ENCODE peak calls at places on chromosome 3, in five cellular contexts. X is pancreas; Y is CD8-positive, alpha-beta T cell; J is MM.1S; H is fibroblast of lung. K is an unnamed sample. For H3K9me3, the result is how much of the 10 kb centered on the place peaks cover.

GRCh38 chr3:55968331-55968730 is 481.2 kb upstream of the WNT5A start:
- DNase-seq in J (no peak), X (no peak), Y (no peak), H (no peak), K (no peak)

GRCh38 chr3:188923671-188924070 is 248.1 kb upstream of the TPRG1 start:
- DNase-seq in X (no peak), H (no peak), J (no peak), Y (no peak), K (no peak)

GRCh38 chr3:72953325-72953956 is 43.2 kb upstream of the PPP4R2 start:
- DNase-seq in Y (no peak), H (peak), X (no peak), J (no peak), K (no peak)

GRCh38 chr3:38541800-38542199 is 45.7 kb downstream of the EXOG start:
- DNase-seq in J (no peak), X (no peak), Y (no peak), H (no peak), K (no peak)

GRCh38 chr3:4734454-4734853 is 241.3 kb downstream of the ITPR1 start:
- DNase-seq in H (no peak), J (no peak), Y (no peak), X (no peak), K (no peak)

GRCh38 chr3:136891934-136892855 is 30.2 kb downstream of the NCK1 start:
- DNase-seq in H (no peak), X (no peak), J (no peak), Y (no peak), K (no peak)

GRCh38 chr3:170038434-170039110 is 777 bp downstream of the GPR160 start:
- DNase-seq in Y (peak), H (no peak), X (peak), J (peak), K (no peak)

GRCh38 chr3:188904670-188905069 is 267.1 kb upstream of the TPRG1 start:
- DNase-seq in Y (no peak), X (no peak), H (peak), J (no peak), K (no peak)

GRCh38 chr3:114879059-114880031 is 267.7 kb downstream of the ZBTB20 start:
- DNase-seq in X (no peak), H (peak), Y (no peak), J (no peak), K (no peak)

GRCh38 chr3:42591811-42592210 is 1.2 kb downstream of the SS18L2 start:
- DNase-seq in J (no peak), H (no peak), X (no peak), Y (no peak), K (no peak)

GRCh38 chr3:184571750-184572377 is 10.3 kb downstream of the EPHB3 start:
- DNase-seq in J (no peak), X (no peak), H (no peak), Y (no peak), K (no peak)

GRCh38 chr3:66336358-66336766 is 115.6 kb downstream of the SLC25A26 start:
- DNase-seq in H (peak), Y (no peak), X (no peak), J (no peak), K (no peak)

GRCh38 chr3:36302110-36302509 is 78.2 kb upstream of the STAC start:
- DNase-seq in J (no peak), Y (no peak), X (no peak), H (no peak), K (no peak)

GRCh38 chr3:109188726-109189125 is 52.2 kb downstream of the C3orf85 start:
- DNase-seq in X (no peak), Y (no peak), J (no peak), H (no peak), K (no peak)

GRCh38 chr3:180252683-180253082 is 215.9 kb upstream of the PEX5L start:
- DNase-seq in X (no peak), Y (no peak), J (no peak), H (no peak), K (no peak)

GRCh38 chr3:142976621-142977398 is 13.3 kb upstream of the PAQR9 start:
- DNase-seq in J (no peak), X (peak), H (peak), Y (no peak), K (no peak)

GRCh38 chr3:11095932-11096265 is 58.4 kb upstream of the HRH1 start:
- DNase-seq in Y (no peak), J (no peak), X (no peak), H (peak), K (no peak)

GRCh38 chr3:138781012-138781470 is 53.7 kb downstream of the PIK3CB start:
- DNase-seq in J (peak), H (no peak), X (no peak), Y (peak), K (peak)

GRCh38 chr3:122081543-122081942 is 26.4 kb downstream of the CD86 start:
- DNase-seq in J (no peak), Y (no peak), H (no peak), X (no peak), K (no peak)

GRCh38 chr3:58692484-58692883 is 25.9 kb upstream of the FAM3D start:
- DNase-seq in H (no peak), X (no peak), Y (no peak), J (no peak), K (no peak)
- H3K9me3 ChIP-seq in H (under half), X (under half), Y (under half), J (under half), K (under half)

GRCh38 chr3:70989174-70989573 is 594.4 kb downstream of the FOXP1 start:
- DNase-seq in Y (no peak), H (peak), X (no peak), J (no peak), K (no peak)
- H3K9me3 ChIP-seq in Y (under half), H (under half), X (under half), J (under half), K (under half)

GRCh38 chr3:118213892-118214291 is 820.8 kb downstream of the IGSF11 start:
- DNase-seq in H (no peak), J (no peak), Y (no peak), X (no peak), K (no peak)
- H3K9me3 ChIP-seq in H (under half), J (under half), Y (under half), X (under half), K (under half)

DNA sequence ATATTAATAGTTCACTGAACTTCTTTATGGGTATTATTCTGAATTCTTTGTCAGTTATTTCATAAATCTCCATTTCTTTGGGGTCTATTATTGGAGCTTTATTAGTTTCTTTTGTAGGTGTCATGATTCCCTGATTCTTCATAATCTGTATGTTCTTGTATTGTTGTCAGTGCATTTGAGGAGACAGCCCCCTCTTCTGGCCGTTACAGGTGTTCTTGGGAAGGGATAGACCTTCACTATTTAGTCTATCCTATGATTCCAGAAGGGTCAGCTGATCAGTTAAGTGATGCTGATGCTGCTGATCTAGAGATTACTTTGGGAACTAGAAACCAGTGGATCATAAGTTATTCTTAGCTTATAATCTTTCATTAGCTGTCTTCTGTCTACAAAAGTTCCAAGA is 34.9 kb downstream of the TMEM39A start:
- DNase-seq in J (no peak), H (no peak), Y (no peak), X (no peak), K (no peak)
- H3K9me3 ChIP-seq in J (under half), H (under half), Y (under half), X (under half), K (under half)